ENCODE peak calls at places on chromosome 10, in eight cellular contexts. One of them, this sample, is unnamed.

GRCh38 chr10:49539320-49539885 is 482 bp upstream of the ERCC6 start:
- DNase-seq in mesothelial cell of epicardium: no peak
- DNase-seq in GM20000: peak; percentile 44
- DNase-seq in upper lobe of left lung: peak; percentile 36
- DNase-seq in ovary: no peak
- DNase-seq in GM12878: no peak
- DNase-seq in GM13977: peak; percentile 45
- DNase-seq in neural progenitor cell: peak; percentile 34
- DNase-seq in this sample: peak; percentile 73

GRCh38 chr10:70135684-70136083 is 3.1 kb upstream of the AIFM2 start:
- DNase-seq in mesothelial cell of epicardium: no peak
- DNase-seq in GM20000: no peak
- DNase-seq in upper lobe of left lung: peak; percentile 12
- DNase-seq in ovary: no peak
- DNase-seq in GM12878: no peak
- DNase-seq in GM13977: no peak
- DNase-seq in neural progenitor cell: no peak
- DNase-seq in this sample: no peak

GRCh38 chr10:288605-289200 is 153.4 kb downstream of the ZMYND11 start:
- DNase-seq in mesothelial cell of epicardium: no peak
- DNase-seq in GM20000: no peak
- DNase-seq in upper lobe of left lung: no peak
- DNase-seq in ovary: no peak
- DNase-seq in GM12878: no peak
- DNase-seq in GM13977: no peak
- DNase-seq in neural progenitor cell: no peak
- DNase-seq in this sample: no peak

GRCh38 chr10:52283174-52283573 is 30.9 kb upstream of the DKK1 start:
- DNase-seq in mesothelial cell of epicardium: no peak
- DNase-seq in GM20000: no peak
- DNase-seq in upper lobe of left lung: no peak
- DNase-seq in ovary: no peak
- DNase-seq in GM12878: no peak
- DNase-seq in GM13977: no peak
- DNase-seq in neural progenitor cell: no peak
- DNase-seq in this sample: no peak

GRCh38 chr10:58511765-58512469 is 755 bp upstream of the BICC1 start:
- DNase-seq in mesothelial cell of epicardium: no peak
- DNase-seq in GM20000: no peak
- DNase-seq in upper lobe of left lung: no peak
- DNase-seq in ovary: peak; percentile 62
- DNase-seq in GM12878: no peak
- DNase-seq in GM13977: peak; percentile 19
- DNase-seq in neural progenitor cell: peak; percentile 20
- DNase-seq in this sample: no peak

GRCh38 chr10:73931767-73932624 is 21.1 kb downstream of the PLAU start:
- DNase-seq in mesothelial cell of epicardium: no peak
- DNase-seq in GM20000: peak; percentile 70
- DNase-seq in upper lobe of left lung: peak; percentile 81
- DNase-seq in ovary: no peak
- DNase-seq in GM12878: peak; percentile 50
- DNase-seq in GM13977: peak; percentile 73
- DNase-seq in neural progenitor cell: no peak
- DNase-seq in this sample: no peak

GRCh38 chr10:76311752-76312699 is 880.6 kb downstream of the LRMDA start:
- DNase-seq in mesothelial cell of epicardium: no peak
- DNase-seq in GM20000: peak; percentile 22
- DNase-seq in upper lobe of left lung: peak; percentile 49
- DNase-seq in ovary: no peak
- DNase-seq in GM12878: no peak
- DNase-seq in GM13977: peak; percentile 26
- DNase-seq in neural progenitor cell: peak; percentile 79
- DNase-seq in this sample: no peak

GRCh38 chr10:22475857-22476600 is 130.7 kb downstream of the SPAG6 start:
- DNase-seq in mesothelial cell of epicardium: no peak
- DNase-seq in GM20000: peak; percentile 66
- DNase-seq in upper lobe of left lung: no peak
- DNase-seq in ovary: peak; percentile 13
- DNase-seq in GM12878: no peak
- DNase-seq in GM13977: peak; percentile 64
- DNase-seq in neural progenitor cell: peak; percentile 82
- DNase-seq in this sample: no peak

GRCh38 chr10:115665549-115665948 is 572.4 kb downstream of the ATRNL1 start:
- DNase-seq in mesothelial cell of epicardium: no peak
- DNase-seq in GM20000: no peak
- DNase-seq in upper lobe of left lung: no peak
- DNase-seq in ovary: no peak
- DNase-seq in GM12878: no peak
- DNase-seq in GM13977: no peak
- DNase-seq in neural progenitor cell: no peak
- DNase-seq in this sample: no peak

GRCh38 chr10:67884313-67884841 is at the start of gene SIRT1:
- DNase-seq in mesothelial cell of epicardium: peak; percentile 96
- DNase-seq in GM20000: peak; percentile 93
- DNase-seq in upper lobe of left lung: peak; percentile 97
- DNase-seq in ovary: peak; percentile 99
- DNase-seq in GM12878: peak; percentile 71
- DNase-seq in GM13977: peak; percentile 93
- DNase-seq in neural progenitor cell: peak; percentile 98
- DNase-seq in this sample: peak; percentile 98

GRCh38 chr10:34116220-34116623 is 698.9 kb downstream of the PARD3 start:
- DNase-seq in mesothelial cell of epicardium: no peak
- DNase-seq in GM20000: no peak
- DNase-seq in upper lobe of left lung: no peak
- DNase-seq in ovary: no peak
- DNase-seq in GM12878: no peak
- DNase-seq in GM13977: no peak
- DNase-seq in neural progenitor cell: no peak
- DNase-seq in this sample: no peak

GRCh38 chr10:103824281-103824680 is 31.1 kb downstream of the SH3PXD2A start:
- DNase-seq in mesothelial cell of epicardium: no peak
- DNase-seq in GM20000: no peak
- DNase-seq in upper lobe of left lung: no peak
- DNase-seq in ovary: no peak
- DNase-seq in GM12878: no peak
- DNase-seq in GM13977: no peak
- DNase-seq in neural progenitor cell: no peak
- DNase-seq in this sample: no peak

GRCh38 chr10:102401735-102402511 is 6.4 kb downstream of the NFKB2 start:
- DNase-seq in mesothelial cell of epicardium: no peak
- DNase-seq in GM20000: no peak
- DNase-seq in upper lobe of left lung: no peak
- DNase-seq in ovary: no peak
- DNase-seq in GM12878: no peak
- DNase-seq in GM13977: no peak
- DNase-seq in neural progenitor cell: no peak
- DNase-seq in this sample: peak; percentile 68

GRCh38 chr10:131082991-131083465 is 228.5 kb downstream of the TCERG1L start:
- DNase-seq in mesothelial cell of epicardium: no peak
- DNase-seq in GM20000: no peak
- DNase-seq in upper lobe of left lung: no peak
- DNase-seq in ovary: no peak
- DNase-seq in GM12878: no peak
- DNase-seq in GM13977: no peak
- DNase-seq in neural progenitor cell: no peak
- DNase-seq in this sample: no peak

GRCh38 chr10:77620731-77621130 is 16.9 kb downstream of the KCNMA1 start:
- DNase-seq in mesothelial cell of epicardium: no peak
- DNase-seq in GM20000: no peak
- DNase-seq in upper lobe of left lung: no peak
- DNase-seq in ovary: no peak
- DNase-seq in GM12878: no peak
- DNase-seq in GM13977: no peak
- DNase-seq in neural progenitor cell: no peak
- DNase-seq in this sample: no peak

GRCh38 chr10:75295901-75296441 is 60.2 kb upstream of the COMTD1 start:
- DNase-seq in mesothelial cell of epicardium: no peak
- DNase-seq in GM20000: no peak
- DNase-seq in upper lobe of left lung: no peak
- DNase-seq in ovary: no peak
- DNase-seq in GM12878: no peak
- DNase-seq in GM13977: no peak
- DNase-seq in neural progenitor cell: no peak
- DNase-seq in this sample: peak; percentile 60

GRCh38 chr10:86294346-86295265 is 72.0 kb downstream of the GRID1 start:
- DNase-seq in mesothelial cell of epicardium: no peak
- DNase-seq in GM20000: no peak
- DNase-seq in upper lobe of left lung: peak; percentile 16
- DNase-seq in ovary: no peak
- DNase-seq in GM12878: no peak
- DNase-seq in GM13977: no peak
- DNase-seq in neural progenitor cell: no peak
- DNase-seq in this sample: peak; percentile 59

DNA sequence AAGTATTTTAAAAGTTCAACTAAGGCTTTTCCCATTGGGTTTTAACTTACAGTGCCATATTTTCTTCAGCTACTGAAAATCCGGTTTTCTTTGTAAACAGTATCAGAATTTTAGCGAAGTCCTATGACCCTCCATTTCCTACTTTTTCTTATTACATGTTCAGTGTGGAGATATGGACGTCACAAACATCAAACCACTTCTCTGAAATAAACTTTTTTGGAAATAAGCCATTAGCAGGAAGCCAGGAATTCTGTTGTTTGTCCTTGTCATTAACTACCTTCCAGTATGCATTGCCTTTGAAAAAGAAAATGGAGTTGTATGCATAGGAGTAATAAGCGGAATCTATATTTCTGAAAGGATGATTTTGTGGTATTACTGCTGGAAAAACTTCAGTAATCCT is 9.1 kb downstream of the MMP21 start:
- DNase-seq in mesothelial cell of epicardium: no peak
- DNase-seq in GM20000: no peak
- DNase-seq in upper lobe of left lung: no peak
- DNase-seq in ovary: no peak
- DNase-seq in GM12878: no peak
- DNase-seq in GM13977: no peak
- DNase-seq in neural progenitor cell: no peak
- DNase-seq in this sample: no peak
- TF ChIP-seq CTCF in mesothelial cell of epicardium: no peak
- TF ChIP-seq CTCF in GM20000: no peak
- TF ChIP-seq CTCF in upper lobe of left lung: no peak
- TF ChIP-seq CTCF in ovary: no peak
- TF ChIP-seq CTCF in GM12878: no peak
- TF ChIP-seq CTCF in GM13977: no peak
- TF ChIP-seq CTCF in neural progenitor cell: no peak
- TF ChIP-seq CTCF in this sample: no peak

DNA sequence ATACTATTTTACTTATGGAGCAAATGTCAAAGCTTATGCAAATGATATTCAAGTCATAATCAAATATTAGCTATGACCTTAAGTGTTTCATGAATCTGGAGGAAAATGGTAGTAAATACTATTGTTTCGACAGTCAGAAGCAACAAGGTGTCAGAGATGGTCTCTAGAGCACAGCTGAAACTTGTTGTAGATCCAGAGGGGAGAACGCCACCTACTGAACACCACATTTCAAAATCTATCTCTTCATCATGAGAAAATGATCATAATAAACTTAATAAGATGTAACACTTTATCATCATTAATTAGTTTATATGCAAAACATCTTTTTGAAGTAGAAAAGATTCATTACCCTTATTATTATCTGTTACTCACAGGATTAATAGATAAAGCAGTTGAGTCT is 418.7 kb downstream of the GATA3 start:
- DNase-seq in mesothelial cell of epicardium: no peak
- DNase-seq in GM20000: peak; percentile 10
- DNase-seq in upper lobe of left lung: no peak
- DNase-seq in ovary: no peak
- DNase-seq in GM12878: no peak
- DNase-seq in GM13977: peak; percentile 17
- DNase-seq in neural progenitor cell: no peak
- DNase-seq in this sample: no peak
- TF ChIP-seq CTCF in mesothelial cell of epicardium: no peak
- TF ChIP-seq CTCF in GM20000: no peak
- TF ChIP-seq CTCF in upper lobe of left lung: no peak
- TF ChIP-seq CTCF in ovary: no peak
- TF ChIP-seq CTCF in GM12878: no peak
- TF ChIP-seq CTCF in GM13977: peak; percentile 29
- TF ChIP-seq CTCF in neural progenitor cell: no peak
- TF ChIP-seq CTCF in this sample: no peak

GRCh38 chr10:62817763-62818425 is 1.7 kb upstream of the EGR2 start:
- DNase-seq in mesothelial cell of epicardium: peak; percentile 40
- DNase-seq in GM20000: peak; percentile 94
- DNase-seq in upper lobe of left lung: peak; percentile 80
- DNase-seq in ovary: peak; percentile 79
- DNase-seq in GM12878: no peak
- DNase-seq in GM13977: peak; percentile 93
- DNase-seq in neural progenitor cell: peak; percentile 94
- DNase-seq in this sample: no peak

GRCh38 chr10:62817120-62817762 is 1.1 kb upstream of the EGR2 start:
- DNase-seq in mesothelial cell of epicardium: no peak
- DNase-seq in GM20000: no peak
- DNase-seq in upper lobe of left lung: peak; percentile 46
- DNase-seq in ovary: peak; percentile 80
- DNase-seq in GM12878: no peak
- DNase-seq in GM13977: no peak
- DNase-seq in neural progenitor cell: peak; percentile 61
- DNase-seq in this sample: no peak

GRCh38 chr10:62816179-62817119 is at the start of gene EGR2:
- DNase-seq in mesothelial cell of epicardium: peak; percentile 81
- DNase-seq in GM20000: peak; percentile 98
- DNase-seq in upper lobe of left lung: peak; percentile 98
- DNase-seq in ovary: peak; percentile 91
- DNase-seq in GM12878: peak; percentile 92
- DNase-seq in GM13977: peak; percentile 98
- DNase-seq in neural progenitor cell: peak; percentile 96
- DNase-seq in this sample: peak; percentile 90

GRCh38 chr10:62819521-62819920 is 3.4 kb upstream of the EGR2 start:
- DNase-seq in mesothelial cell of epicardium: no peak
- DNase-seq in GM20000: no peak
- DNase-seq in upper lobe of left lung: no peak
- DNase-seq in ovary: no peak
- DNase-seq in GM12878: no peak
- DNase-seq in GM13977: no peak
- DNase-seq in neural progenitor cell: no peak
- DNase-seq in this sample: no peak

DNA sequence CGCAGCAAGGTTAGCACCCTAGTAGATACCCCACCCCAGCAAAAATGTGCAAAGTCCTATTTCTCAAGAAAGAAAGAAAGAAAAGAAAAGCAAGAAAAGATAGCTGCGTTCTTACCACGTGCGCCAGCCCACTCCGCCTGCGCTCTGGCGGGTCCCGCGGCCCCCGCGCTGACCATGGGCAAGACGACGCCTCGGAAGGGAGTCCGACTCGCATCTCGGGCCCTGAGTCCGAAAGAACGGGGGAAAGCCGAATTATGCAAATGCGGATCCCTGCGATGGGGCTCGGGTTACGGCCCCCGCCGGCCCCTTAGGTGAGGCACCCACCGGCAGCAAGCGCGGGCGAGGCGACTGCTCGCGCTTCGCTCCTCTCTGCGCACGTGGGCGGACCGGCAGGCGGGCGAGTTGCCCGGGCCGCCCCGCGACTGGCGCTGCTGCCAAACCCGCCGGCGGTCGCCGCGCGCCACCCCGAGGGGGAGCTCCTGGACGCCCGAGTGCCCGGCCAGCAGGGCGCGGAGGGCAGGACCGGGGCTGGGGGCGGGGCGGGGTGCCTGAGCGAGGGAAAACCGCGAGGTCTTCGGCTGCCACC is 2.4 kb upstream of the EGR2 start:
- DNase-seq in mesothelial cell of epicardium: no peak
- DNase-seq in GM20000: peak; percentile 72
- DNase-seq in upper lobe of left lung: no peak
- DNase-seq in ovary: peak; percentile 55
- DNase-seq in GM12878: no peak
- DNase-seq in GM13977: peak; percentile 65
- DNase-seq in neural progenitor cell: peak; percentile 83
- DNase-seq in this sample: no peak
- TF ChIP-seq CTCF in mesothelial cell of epicardium: no peak
- TF ChIP-seq CTCF in GM20000: peak; percentile 24
- TF ChIP-seq CTCF in upper lobe of left lung: no peak
- TF ChIP-seq CTCF in ovary: no peak
- TF ChIP-seq CTCF in GM12878: no peak
- TF ChIP-seq CTCF in GM13977: peak; percentile 43
- TF ChIP-seq CTCF in neural progenitor cell: peak; percentile 41
- TF ChIP-seq CTCF in this sample: no peak

GRCh38 chr10:59580257-59580863 is 129.3 kb downstream of the SLC16A9 start:
- DNase-seq in mesothelial cell of epicardium: no peak
- DNase-seq in GM20000: no peak
- DNase-seq in upper lobe of left lung: no peak
- DNase-seq in ovary: no peak
- DNase-seq in GM12878: no peak
- DNase-seq in GM13977: no peak
- DNase-seq in neural progenitor cell: peak; percentile 33
- DNase-seq in this sample: no peak
- TF ChIP-seq CTCF in mesothelial cell of epicardium: peak; percentile 37
- TF ChIP-seq CTCF in GM20000: no peak
- TF ChIP-seq CTCF in upper lobe of left lung: peak; percentile 29
- TF ChIP-seq CTCF in ovary: no peak
- TF ChIP-seq CTCF in GM12878: peak; percentile 20
- TF ChIP-seq CTCF in GM13977: peak; percentile 13
- TF ChIP-seq CTCF in neural progenitor cell: peak; percentile 67
- TF ChIP-seq CTCF in this sample: peak; percentile 70

This sample was measured in type B pancreatic cell.